ENCODE peak calls at places on chromosomes 7 and 10, in four cellular contexts. Y, Z, A and K are unnamed samples. For H3K9me3, the result is how much of the 10 kb centered on the place peaks cover.

GRCh38 chr10:36366843-36367242 is 724.7 kb upstream of the FZD8 start:
- DNase-seq in A (no peak), Y (no peak), Z (peak), K (no peak)

GRCh38 chr7:150428671-150429451 is 21.6 kb upstream of the GIMAP8 start:
- DNase-seq in A (no peak), Z (peak), Y (no peak), K (no peak)

GRCh38 chr7:1276626-1277175 is 44.0 kb downstream of the UNCX start:
- DNase-seq in Z (no peak), Y (no peak), A (no peak), K (no peak)

GRCh38 chr7:6536899-6537298 is 14.4 kb downstream of the GRID2IP start:
- DNase-seq in Z (peak), A (no peak), Y (no peak), K (no peak)

GRCh38 chr7:140455743-140456142 is 23.6 kb downstream of the MKRN1 start:
- DNase-seq in A (no peak), Y (no peak), Z (no peak), K (no peak)

GRCh38 chr10:61933857-61934559 is 32.5 kb downstream of the ARID5B start:
- DNase-seq in A (peak), Z (no peak), Y (no peak), K (no peak)

GRCh38 chr10:97454330-97455036 is 8.5 kb downstream of the ZDHHC16 start:
- DNase-seq in Z (peak), Y (no peak), A (peak), K (no peak)

GRCh38 chr7:115417662-115418061 is 495.8 kb downstream of the MDFIC start:
- DNase-seq in A (no peak), Y (no peak), Z (no peak), K (no peak)

GRCh38 chr10:109427421-109427820 is 495.9 kb downstream of the XPNPEP1 start:
- DNase-seq in Z (no peak), Y (no peak), A (no peak), K (no peak)

GRCh38 chr7:27793780-27794179 is 53.8 kb downstream of the TAX1BP1 start:
- DNase-seq in Y (no peak), Z (no peak), A (no peak), K (no peak)

GRCh38 chr10:43648392-43649148 is at the start of gene ZNF32:
- DNase-seq in Z (peak), A (peak), Y (no peak), K (no peak)

GRCh38 chr7:74026406-74027123 is 1.4 kb upstream of the ELN start:
- DNase-seq in Z (peak), Y (peak), A (peak), K (no peak)

GRCh38 chr7:132865766-132866531 is 215.9 kb downstream of the CHCHD3 start:
- DNase-seq in Y (no peak), Z (peak), A (no peak), K (no peak)

GRCh38 chr10:98246911-98247820 is 20.8 kb downstream of the LOXL4 start:
- DNase-seq in A (no peak), Z (no peak), Y (no peak), K (peak)

GRCh38 chr10:14553434-14553833 is 221.3 kb downstream of the FAM107B start:
- DNase-seq in Z (peak), A (peak), Y (no peak), K (no peak)

DNA sequence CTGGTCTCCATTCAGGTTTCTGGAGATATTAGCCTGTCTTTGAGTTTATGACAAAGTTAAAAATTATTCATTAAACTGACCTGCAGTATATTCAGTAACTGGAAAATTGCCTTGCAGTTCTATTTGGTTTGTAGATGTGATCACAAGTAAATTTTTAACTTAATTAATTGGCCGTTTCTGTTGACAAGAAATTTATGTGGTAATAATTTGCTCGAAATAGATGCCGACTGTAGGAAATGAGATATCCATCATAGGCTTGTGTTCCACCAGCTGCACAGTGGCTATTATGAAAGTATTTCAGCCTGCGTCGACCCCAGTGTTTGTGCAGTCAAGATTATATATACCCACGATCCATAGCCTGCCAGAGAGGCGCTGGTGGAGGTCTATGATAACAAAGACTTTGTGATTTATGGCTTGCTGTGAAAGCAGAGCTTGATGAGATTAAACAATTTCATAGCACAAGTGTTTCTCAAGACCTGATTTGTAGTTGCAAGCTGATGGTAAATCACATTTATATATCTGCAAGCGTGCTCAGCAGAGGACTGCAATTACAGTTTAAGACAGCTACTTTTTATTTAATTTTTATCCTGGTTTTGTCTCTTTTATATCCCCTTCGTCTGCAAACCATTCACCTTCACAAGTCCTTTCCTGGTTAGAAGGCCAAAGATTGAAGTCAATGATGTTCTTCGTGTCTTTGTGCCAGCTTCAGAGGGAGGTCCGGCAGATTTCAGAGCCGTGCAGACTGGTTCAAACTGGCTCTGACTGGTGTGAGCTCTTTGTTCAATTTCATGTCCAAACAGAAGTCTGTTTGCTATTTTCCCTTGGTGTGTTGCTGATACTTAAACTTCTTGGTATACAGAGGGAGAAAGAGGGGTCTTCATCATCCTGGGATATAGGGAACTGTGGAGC is 851.0 kb downstream of the LRMDA start:
- DNase-seq in A (no peak), Z (peak), Y (no peak), K (no peak)
- H3K27ac ChIP-seq in A (no peak), Z (no peak), Y (no peak), K (no peak)

GRCh38 chr7:57646901-57647246 is 196.9 kb downstream of the ZNF716 start:
- DNase-seq in Z (no peak), Y (no peak), A (no peak), K (no peak)
- H3K9me3 ChIP-seq in Z (under half), Y (under half), A (under half), K (under half)

GRCh38 chr10:100151901-100152300 is 33.9 kb downstream of the ERLIN1 start:
- DNase-seq in Z (no peak), Y (no peak), A (no peak), K (no peak)

GRCh38 chr10:100153239-100153840 is 32.5 kb downstream of the ERLIN1 start:
- DNase-seq in Y (no peak), Z (no peak), A (no peak), K (no peak)

GRCh38 chr10:100146398-100146797 is 39.4 kb downstream of the ERLIN1 start:
- DNase-seq in Z (no peak), A (no peak), Y (no peak), K (no peak)

GRCh38 chr10:100146875-100147665 is 38.8 kb downstream of the ERLIN1 start:
- DNase-seq in A (no peak), Z (peak), Y (peak), K (no peak)

GRCh38 chr10:100148353-100149211 is 37.2 kb downstream of the ERLIN1 start:
- DNase-seq in Z (peak), Y (peak), A (no peak), K (no peak)
- H3K27ac ChIP-seq in Z (no peak), Y (no peak), A (no peak), K (no peak)

DNA sequence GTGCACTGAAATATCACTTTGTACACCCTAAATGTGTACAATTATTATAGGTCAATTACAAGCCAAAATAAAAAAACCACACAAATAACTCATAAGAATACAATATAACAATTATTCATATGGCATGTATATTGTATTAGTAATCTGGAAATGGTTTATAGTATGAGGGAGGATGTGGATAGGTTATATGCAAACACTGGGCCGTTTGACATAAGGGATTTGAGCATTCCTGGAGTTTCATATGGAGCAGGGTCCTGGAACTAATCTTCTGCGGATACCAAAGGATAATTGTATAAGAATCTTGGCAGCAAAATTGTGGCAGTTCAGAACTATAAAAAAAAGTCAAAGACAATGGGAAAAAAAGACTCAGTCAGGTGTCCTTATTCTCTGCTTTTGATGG is 619.4 kb downstream of the CNTNAP2 start:
- DNase-seq in Y (no peak), Z (no peak), A (no peak), K (no peak)
- H3K9me3 ChIP-seq in Y (under half), Z (under half), A (under half), K (under half)